ENCODE peak calls at places on chromosomes 5 and 9, in ten cellular contexts. One of them, this sample, is unnamed.

GRCh38 chr9:130824079-130824478 is 11.0 kb upstream of the ABL1 start:
- DNase-seq in T-cell: no peak
- DNase-seq in A172: no peak
- DNase-seq in NCI-H1417: no peak
- DNase-seq in stimulated activated CD4-positive, alpha-beta T cell treated with anti-CD3 and anti-CD28 coated beads, Interleukin-12 subunit alpha, Interleukin-12 subunit beta, amount 100 ng/mL, for 4 hours: no peak
- DNase-seq in RWPE1: no peak
- DNase-seq in substantia nigra: no peak
- DNase-seq in GM19239: no peak
- DNase-seq in body of pancreas: no peak
- DNase-seq in stromal cell of bone marrow: no peak
- DNase-seq in this sample: no peak

GRCh38 chr9:128684325-128685021 is 4.5 kb upstream of the SET start:
- DNase-seq in substantia nigra: peak
- DNase-seq in GM19239: no peak
- DNase-seq in RWPE1: peak
- DNase-seq in A172: peak
- DNase-seq in stromal cell of bone marrow: peak
- DNase-seq in stimulated activated CD4-positive, alpha-beta T cell treated with anti-CD3 and anti-CD28 coated beads, Interleukin-12 subunit alpha, Interleukin-12 subunit beta, amount 100 ng/mL, for 4 hours: peak
- DNase-seq in body of pancreas: peak
- DNase-seq in T-cell: peak
- DNase-seq in NCI-H1417: peak
- DNase-seq in this sample: peak

GRCh38 chr5:81838307-81838906 is 87.5 kb upstream of the SSBP2 start:
- DNase-seq in body of pancreas: peak
- DNase-seq in GM19239: no peak
- DNase-seq in A172: peak
- DNase-seq in stromal cell of bone marrow: no peak
- DNase-seq in substantia nigra: peak
- DNase-seq in NCI-H1417: no peak
- DNase-seq in T-cell: peak
- DNase-seq in stimulated activated CD4-positive, alpha-beta T cell treated with anti-CD3 and anti-CD28 coated beads, Interleukin-12 subunit alpha, Interleukin-12 subunit beta, amount 100 ng/mL, for 4 hours: no peak
- DNase-seq in RWPE1: no peak
- DNase-seq in this sample: no peak

GRCh38 chr5:175695161-175696126 is 37.6 kb downstream of the HRH2 start:
- DNase-seq in RWPE1: no peak
- DNase-seq in A172: no peak
- DNase-seq in stimulated activated CD4-positive, alpha-beta T cell treated with anti-CD3 and anti-CD28 coated beads, Interleukin-12 subunit alpha, Interleukin-12 subunit beta, amount 100 ng/mL, for 4 hours: no peak
- DNase-seq in NCI-H1417: no peak
- DNase-seq in stromal cell of bone marrow: no peak
- DNase-seq in substantia nigra: no peak
- DNase-seq in T-cell: no peak
- DNase-seq in body of pancreas: no peak
- DNase-seq in GM19239: no peak
- DNase-seq in this sample: no peak

GRCh38 chr5:89236900-89237299 is 353.9 kb upstream of the MEF2C start:
- DNase-seq in stimulated activated CD4-positive, alpha-beta T cell treated with anti-CD3 and anti-CD28 coated beads, Interleukin-12 subunit alpha, Interleukin-12 subunit beta, amount 100 ng/mL, for 4 hours: no peak
- DNase-seq in A172: peak
- DNase-seq in GM19239: no peak
- DNase-seq in RWPE1: no peak
- DNase-seq in stromal cell of bone marrow: no peak
- DNase-seq in body of pancreas: no peak
- DNase-seq in T-cell: no peak
- DNase-seq in substantia nigra: no peak
- DNase-seq in NCI-H1417: no peak
- DNase-seq in this sample: no peak

GRCh38 chr5:72392326-72392733 is 72.2 kb downstream of the PTCD2 start:
- DNase-seq in stromal cell of bone marrow: no peak
- DNase-seq in substantia nigra: no peak
- DNase-seq in stimulated activated CD4-positive, alpha-beta T cell treated with anti-CD3 and anti-CD28 coated beads, Interleukin-12 subunit alpha, Interleukin-12 subunit beta, amount 100 ng/mL, for 4 hours: no peak
- DNase-seq in GM19239: no peak
- DNase-seq in body of pancreas: no peak
- DNase-seq in RWPE1: peak
- DNase-seq in A172: no peak
- DNase-seq in NCI-H1417: no peak
- DNase-seq in T-cell: no peak
- DNase-seq in this sample: no peak

GRCh38 chr9:134180786-134181647 is 16.7 kb upstream of the RNU6ATAC start:
- DNase-seq in body of pancreas: peak
- DNase-seq in stromal cell of bone marrow: no peak
- DNase-seq in GM19239: no peak
- DNase-seq in RWPE1: no peak
- DNase-seq in substantia nigra: no peak
- DNase-seq in NCI-H1417: no peak
- DNase-seq in T-cell: no peak
- DNase-seq in A172: no peak
- DNase-seq in stimulated activated CD4-positive, alpha-beta T cell treated with anti-CD3 and anti-CD28 coated beads, Interleukin-12 subunit alpha, Interleukin-12 subunit beta, amount 100 ng/mL, for 4 hours: no peak
- DNase-seq in this sample: no peak

GRCh38 chr9:125820100-125820804 is 73.1 kb downstream of the PBX3 start:
- DNase-seq in body of pancreas: no peak
- DNase-seq in GM19239: no peak
- DNase-seq in A172: no peak
- DNase-seq in T-cell: peak
- DNase-seq in stimulated activated CD4-positive, alpha-beta T cell treated with anti-CD3 and anti-CD28 coated beads, Interleukin-12 subunit alpha, Interleukin-12 subunit beta, amount 100 ng/mL, for 4 hours: no peak
- DNase-seq in NCI-H1417: no peak
- DNase-seq in stromal cell of bone marrow: no peak
- DNase-seq in substantia nigra: no peak
- DNase-seq in RWPE1: no peak
- DNase-seq in this sample: no peak

GRCh38 chr5:56264417-56265025 is 31.4 kb upstream of the ANKRD55 start:
- DNase-seq in T-cell: peak
- DNase-seq in stromal cell of bone marrow: peak
- DNase-seq in substantia nigra: peak
- DNase-seq in NCI-H1417: no peak
- DNase-seq in stimulated activated CD4-positive, alpha-beta T cell treated with anti-CD3 and anti-CD28 coated beads, Interleukin-12 subunit alpha, Interleukin-12 subunit beta, amount 100 ng/mL, for 4 hours: peak
- DNase-seq in body of pancreas: peak
- DNase-seq in A172: peak
- DNase-seq in GM19239: no peak
- DNase-seq in RWPE1: peak
- DNase-seq in this sample: no peak

GRCh38 chr9:125631391-125632085 is 75.5 kb downstream of the MAPKAP1 start:
- DNase-seq in stromal cell of bone marrow: no peak
- DNase-seq in A172: peak
- DNase-seq in substantia nigra: peak
- DNase-seq in T-cell: peak
- DNase-seq in body of pancreas: peak
- DNase-seq in RWPE1: peak
- DNase-seq in stimulated activated CD4-positive, alpha-beta T cell treated with anti-CD3 and anti-CD28 coated beads, Interleukin-12 subunit alpha, Interleukin-12 subunit beta, amount 100 ng/mL, for 4 hours: no peak
- DNase-seq in NCI-H1417: no peak
- DNase-seq in GM19239: peak
- DNase-seq in this sample: no peak

GRCh38 chr5:76192837-76193236 is 109.7 kb downstream of the SV2C start:
- DNase-seq in RWPE1: no peak
- DNase-seq in stimulated activated CD4-positive, alpha-beta T cell treated with anti-CD3 and anti-CD28 coated beads, Interleukin-12 subunit alpha, Interleukin-12 subunit beta, amount 100 ng/mL, for 4 hours: no peak
- DNase-seq in NCI-H1417: no peak
- DNase-seq in stromal cell of bone marrow: no peak
- DNase-seq in body of pancreas: no peak
- DNase-seq in T-cell: no peak
- DNase-seq in GM19239: no peak
- DNase-seq in A172: no peak
- DNase-seq in substantia nigra: no peak
- DNase-seq in this sample: no peak

GRCh38 chr9:88776717-88777497 is 214.4 kb upstream of the S1PR3 start:
- DNase-seq in NCI-H1417: no peak
- DNase-seq in stimulated activated CD4-positive, alpha-beta T cell treated with anti-CD3 and anti-CD28 coated beads, Interleukin-12 subunit alpha, Interleukin-12 subunit beta, amount 100 ng/mL, for 4 hours: no peak
- DNase-seq in body of pancreas: no peak
- DNase-seq in GM19239: no peak
- DNase-seq in RWPE1: peak
- DNase-seq in substantia nigra: no peak
- DNase-seq in stromal cell of bone marrow: no peak
- DNase-seq in T-cell: no peak
- DNase-seq in A172: peak
- DNase-seq in this sample: no peak

GRCh38 chr5:111254613-111255012 is 30.4 kb downstream of the CAMK4 start:
- DNase-seq in GM19239: no peak
- DNase-seq in substantia nigra: no peak
- DNase-seq in stimulated activated CD4-positive, alpha-beta T cell treated with anti-CD3 and anti-CD28 coated beads, Interleukin-12 subunit alpha, Interleukin-12 subunit beta, amount 100 ng/mL, for 4 hours: peak
- DNase-seq in body of pancreas: no peak
- DNase-seq in stromal cell of bone marrow: no peak
- DNase-seq in NCI-H1417: no peak
- DNase-seq in T-cell: peak
- DNase-seq in A172: peak
- DNase-seq in RWPE1: no peak
- DNase-seq in this sample: no peak

GRCh38 chr5:14776640-14777039 is 94.9 kb downstream of the ANKH start:
- DNase-seq in A172: no peak
- DNase-seq in stimulated activated CD4-positive, alpha-beta T cell treated with anti-CD3 and anti-CD28 coated beads, Interleukin-12 subunit alpha, Interleukin-12 subunit beta, amount 100 ng/mL, for 4 hours: no peak
- DNase-seq in NCI-H1417: no peak
- DNase-seq in GM19239: no peak
- DNase-seq in body of pancreas: no peak
- DNase-seq in T-cell: no peak
- DNase-seq in stromal cell of bone marrow: no peak
- DNase-seq in RWPE1: no peak
- DNase-seq in substantia nigra: no peak
- DNase-seq in this sample: no peak

GRCh38 chr5:120358949-120359348 is 105.2 kb upstream of the PRR16 start:
- DNase-seq in body of pancreas: no peak
- DNase-seq in RWPE1: no peak
- DNase-seq in substantia nigra: no peak
- DNase-seq in A172: no peak
- DNase-seq in T-cell: no peak
- DNase-seq in stimulated activated CD4-positive, alpha-beta T cell treated with anti-CD3 and anti-CD28 coated beads, Interleukin-12 subunit alpha, Interleukin-12 subunit beta, amount 100 ng/mL, for 4 hours: no peak
- DNase-seq in NCI-H1417: no peak
- DNase-seq in stromal cell of bone marrow: no peak
- DNase-seq in GM19239: no peak
- DNase-seq in this sample: no peak

GRCh38 chr5:119255571-119256356 is 100.1 kb upstream of the TNFAIP8 start:
- DNase-seq in T-cell: no peak
- DNase-seq in substantia nigra: no peak
- DNase-seq in body of pancreas: no peak
- DNase-seq in stromal cell of bone marrow: no peak
- DNase-seq in NCI-H1417: no peak
- DNase-seq in A172: peak
- DNase-seq in stimulated activated CD4-positive, alpha-beta T cell treated with anti-CD3 and anti-CD28 coated beads, Interleukin-12 subunit alpha, Interleukin-12 subunit beta, amount 100 ng/mL, for 4 hours: no peak
- DNase-seq in RWPE1: no peak
- DNase-seq in GM19239: no peak
- DNase-seq in this sample: no peak

GRCh38 chr9:109349431-109349846 is 28.6 kb upstream of the EPB41L4B start:
- DNase-seq in T-cell: no peak
- DNase-seq in A172: peak
- DNase-seq in RWPE1: peak
- DNase-seq in stimulated activated CD4-positive, alpha-beta T cell treated with anti-CD3 and anti-CD28 coated beads, Interleukin-12 subunit alpha, Interleukin-12 subunit beta, amount 100 ng/mL, for 4 hours: no peak
- DNase-seq in NCI-H1417: peak
- DNase-seq in stromal cell of bone marrow: peak
- DNase-seq in substantia nigra: peak
- DNase-seq in GM19239: no peak
- DNase-seq in body of pancreas: peak
- DNase-seq in this sample: no peak

GRCh38 chr5:151202381-151203139 is 21.3 kb downstream of the CCDC69 start:
- DNase-seq in NCI-H1417: no peak
- DNase-seq in substantia nigra: no peak
- DNase-seq in T-cell: peak
- DNase-seq in stimulated activated CD4-positive, alpha-beta T cell treated with anti-CD3 and anti-CD28 coated beads, Interleukin-12 subunit alpha, Interleukin-12 subunit beta, amount 100 ng/mL, for 4 hours: no peak
- DNase-seq in RWPE1: peak
- DNase-seq in A172: peak
- DNase-seq in stromal cell of bone marrow: peak
- DNase-seq in GM19239: no peak
- DNase-seq in body of pancreas: no peak
- DNase-seq in this sample: no peak

GRCh38 chr9:137665697-137666504 is 47.1 kb downstream of the EHMT1 start:
- DNase-seq in T-cell: no peak
- DNase-seq in A172: no peak
- DNase-seq in stromal cell of bone marrow: no peak
- DNase-seq in stimulated activated CD4-positive, alpha-beta T cell treated with anti-CD3 and anti-CD28 coated beads, Interleukin-12 subunit alpha, Interleukin-12 subunit beta, amount 100 ng/mL, for 4 hours: no peak
- DNase-seq in GM19239: no peak
- DNase-seq in body of pancreas: no peak
- DNase-seq in NCI-H1417: no peak
- DNase-seq in substantia nigra: peak
- DNase-seq in RWPE1: no peak
- DNase-seq in this sample: no peak

GRCh38 chr9:119959846-119960545 is 590.8 kb upstream of the BRINP1 start:
- DNase-seq in stromal cell of bone marrow: peak
- DNase-seq in substantia nigra: no peak
- DNase-seq in T-cell: no peak
- DNase-seq in A172: no peak
- DNase-seq in body of pancreas: no peak
- DNase-seq in RWPE1: no peak
- DNase-seq in NCI-H1417: no peak
- DNase-seq in stimulated activated CD4-positive, alpha-beta T cell treated with anti-CD3 and anti-CD28 coated beads, Interleukin-12 subunit alpha, Interleukin-12 subunit beta, amount 100 ng/mL, for 4 hours: no peak
- DNase-seq in GM19239: no peak
- DNase-seq in this sample: no peak

GRCh38 chr5:168342151-168342825 is 50.8 kb downstream of the WWC1 start:
- DNase-seq in stimulated activated CD4-positive, alpha-beta T cell treated with anti-CD3 and anti-CD28 coated beads, Interleukin-12 subunit alpha, Interleukin-12 subunit beta, amount 100 ng/mL, for 4 hours: no peak
- DNase-seq in NCI-H1417: no peak
- DNase-seq in substantia nigra: no peak
- DNase-seq in stromal cell of bone marrow: no peak
- DNase-seq in A172: no peak
- DNase-seq in body of pancreas: no peak
- DNase-seq in GM19239: no peak
- DNase-seq in RWPE1: no peak
- DNase-seq in T-cell: no peak
- DNase-seq in this sample: no peak

GRCh38 chr5:74409166-74409706 is 231.3 kb downstream of the ENC1 start:
- DNase-seq in stimulated activated CD4-positive, alpha-beta T cell treated with anti-CD3 and anti-CD28 coated beads, Interleukin-12 subunit alpha, Interleukin-12 subunit beta, amount 100 ng/mL, for 4 hours: no peak
- DNase-seq in substantia nigra: no peak
- DNase-seq in GM19239: no peak
- DNase-seq in body of pancreas: peak
- DNase-seq in A172: no peak
- DNase-seq in T-cell: no peak
- DNase-seq in stromal cell of bone marrow: no peak
- DNase-seq in NCI-H1417: no peak
- DNase-seq in RWPE1: no peak
- DNase-seq in this sample: no peak

GRCh38 chr9:21060919-21061561 is 16.7 kb downstream of the IFNB1 start:
- DNase-seq in substantia nigra: no peak
- DNase-seq in GM19239: peak
- DNase-seq in NCI-H1417: no peak
- DNase-seq in body of pancreas: no peak
- DNase-seq in RWPE1: no peak
- DNase-seq in T-cell: no peak
- DNase-seq in A172: no peak
- DNase-seq in stromal cell of bone marrow: peak
- DNase-seq in stimulated activated CD4-positive, alpha-beta T cell treated with anti-CD3 and anti-CD28 coated beads, Interleukin-12 subunit alpha, Interleukin-12 subunit beta, amount 100 ng/mL, for 4 hours: no peak
- DNase-seq in this sample: no peak

GRCh38 chr9:89883401-89884341 is 278.9 kb downstream of the GADD45G start:
- DNase-seq in NCI-H1417: no peak
- DNase-seq in RWPE1: no peak
- DNase-seq in stromal cell of bone marrow: no peak
- DNase-seq in substantia nigra: no peak
- DNase-seq in A172: no peak
- DNase-seq in GM19239: no peak
- DNase-seq in T-cell: no peak
- DNase-seq in body of pancreas: no peak
- DNase-seq in stimulated activated CD4-positive, alpha-beta T cell treated with anti-CD3 and anti-CD28 coated beads, Interleukin-12 subunit alpha, Interleukin-12 subunit beta, amount 100 ng/mL, for 4 hours: no peak
- DNase-seq in this sample: no peak

GRCh38 chr5:112878760-112879159 is 17.7 kb downstream of the SRP19 start:
- DNase-seq in stimulated activated CD4-positive, alpha-beta T cell treated with anti-CD3 and anti-CD28 coated beads, Interleukin-12 subunit alpha, Interleukin-12 subunit beta, amount 100 ng/mL, for 4 hours: no peak
- DNase-seq in A172: peak
- DNase-seq in NCI-H1417: no peak
- DNase-seq in stromal cell of bone marrow: no peak
- DNase-seq in RWPE1: peak
- DNase-seq in GM19239: no peak
- DNase-seq in substantia nigra: no peak
- DNase-seq in body of pancreas: no peak
- DNase-seq in T-cell: peak
- DNase-seq in this sample: no peak

GRCh38 chr5:71924980-71925379 is 182.3 kb upstream of the MAP1B start:
- DNase-seq in substantia nigra: no peak
- DNase-seq in NCI-H1417: peak
- DNase-seq in body of pancreas: no peak
- DNase-seq in RWPE1: no peak
- DNase-seq in stimulated activated CD4-positive, alpha-beta T cell treated with anti-CD3 and anti-CD28 coated beads, Interleukin-12 subunit alpha, Interleukin-12 subunit beta, amount 100 ng/mL, for 4 hours: no peak
- DNase-seq in T-cell: no peak
- DNase-seq in stromal cell of bone marrow: no peak
- DNase-seq in A172: peak
- DNase-seq in GM19239: no peak
- DNase-seq in this sample: no peak

GRCh38 chr9:37035472-37036236 is 1.6 kb upstream of the PAX5 start:
- DNase-seq in substantia nigra: no peak
- DNase-seq in stimulated activated CD4-positive, alpha-beta T cell treated with anti-CD3 and anti-CD28 coated beads, Interleukin-12 subunit alpha, Interleukin-12 subunit beta, amount 100 ng/mL, for 4 hours: no peak
- DNase-seq in A172: no peak
- DNase-seq in stromal cell of bone marrow: no peak
- DNase-seq in GM19239: no peak
- DNase-seq in NCI-H1417: peak
- DNase-seq in RWPE1: no peak
- DNase-seq in T-cell: no peak
- DNase-seq in body of pancreas: no peak
- DNase-seq in this sample: no peak

GRCh38 chr9:92762781-92763708 is 1.6 kb downstream of the BICD2 start:
- DNase-seq in body of pancreas: no peak
- DNase-seq in NCI-H1417: no peak
- DNase-seq in A172: no peak
- DNase-seq in RWPE1: no peak
- DNase-seq in T-cell: no peak
- DNase-seq in substantia nigra: no peak
- DNase-seq in stimulated activated CD4-positive, alpha-beta T cell treated with anti-CD3 and anti-CD28 coated beads, Interleukin-12 subunit alpha, Interleukin-12 subunit beta, amount 100 ng/mL, for 4 hours: no peak
- DNase-seq in stromal cell of bone marrow: no peak
- DNase-seq in GM19239: no peak
- DNase-seq in this sample: no peak